ENCODE peak calls at places on chromosome 4, in nine cellular contexts. L is SK-N-SH, F is HepG2, G is mucosa of descending colon, V is astrocyte of the cerebellum, N is left ventricle myocardium inferior, W is mesothelial cell of epicardium, E is HFFc6, I is AG04449. J is an unnamed sample.

GRCh38 chr4:174592985-174593335 is 70.7 kb upstream of the HPGD start:
- DNase-seq in L (no peak), F (no peak), G (no peak), V (peak; percentile 4), N (no peak), W (no peak), E (no peak), I (no peak), J (no peak)

GRCh38 chr4:93169966-93170365 is 658.6 kb upstream of the ATOH1 start:
- DNase-seq in L (no peak), F (no peak), G (no peak), V (no peak), N (no peak), W (no peak), E (no peak), I (no peak), J (no peak)

GRCh38 chr4:152937535-152938236 is 1.6 kb downstream of the FHDC1 start:
- DNase-seq in L (peak; percentile 78), F (no peak), G (peak; percentile 62), V (no peak), N (peak; percentile 37), W (peak; percentile 55), E (no peak), I (no peak), J (peak; percentile 59)

GRCh38 chr4:69718376-69719293 is 41.8 kb downstream of the SULT1B1 start:
- DNase-seq in L (no peak), F (no peak), G (no peak), V (peak; percentile 6), N (no peak), W (no peak), E (no peak), I (no peak), J (no peak)

GRCh38 chr4:93237526-93237925 is 591.0 kb upstream of the ATOH1 start:
- DNase-seq in L (no peak), F (no peak), G (no peak), V (no peak), N (no peak), W (no peak), E (no peak), I (no peak), J (no peak)

GRCh38 chr4:102815981-102816380 is 11.4 kb downstream of the UBE2D3 start:
- DNase-seq in L (no peak), F (peak; percentile 66), G (no peak), V (peak; percentile 31), N (no peak), W (no peak), E (peak; percentile 95), I (peak; percentile 53), J (no peak)

GRCh38 chr4:8387194-8387593 is 53.3 kb downstream of the ACOX3 start:
- DNase-seq in L (no peak), F (no peak), G (no peak), V (no peak), N (no peak), W (no peak), E (no peak), I (no peak), J (no peak)

GRCh38 chr4:152039085-152039484 is 278.3 kb upstream of the GATB start:
- DNase-seq in L (no peak), F (no peak), G (no peak), V (peak; percentile 49), N (no peak), W (no peak), E (peak; percentile 50), I (no peak), J (no peak)

GRCh38 chr4:26388671-26389070 is 67.9 kb downstream of the RBPJ start:
- DNase-seq in L (no peak), F (no peak), G (no peak), V (no peak), N (no peak), W (no peak), E (peak; percentile 12), I (no peak), J (no peak)

GRCh38 chr4:99856166-99856565 is 38.1 kb downstream of the LAMTOR3 start:
- DNase-seq in L (no peak), F (no peak), G (no peak), V (no peak), N (no peak), W (no peak), E (peak; percentile 15), I (no peak), J (no peak)

GRCh38 chr4:7193040-7193958 is 961 bp downstream of the SORCS2 start:
- DNase-seq in L (peak; percentile 68), F (no peak), G (no peak), V (no peak), N (no peak), W (peak; percentile 62), E (no peak), I (no peak), J (no peak)

GRCh38 chr4:153018031-153018430 is 81.9 kb downstream of the FHDC1 start:
- DNase-seq in L (no peak), F (no peak), G (no peak), V (no peak), N (no peak), W (no peak), E (no peak), I (no peak), J (no peak)

GRCh38 chr4:8000721-8001491 is 61.2 kb upstream of the AFAP1 start:
- DNase-seq in L (no peak), F (no peak), G (no peak), V (no peak), N (no peak), W (no peak), E (no peak), I (no peak), J (no peak)

GRCh38 chr4:95059630-95060029 is 301.9 kb downstream of the BMPR1B start:
- DNase-seq in L (peak; percentile 22), F (no peak), G (no peak), V (peak; percentile 74), N (no peak), W (no peak), E (no peak), I (no peak), J (no peak)

GRCh38 chr4:184994623-184995010 is 23.7 kb upstream of the HELT start:
- DNase-seq in L (no peak), F (no peak), G (no peak), V (no peak), N (no peak), W (no peak), E (no peak), I (no peak), J (no peak)

GRCh38 chr4:117983541-117984451 is 50.5 kb upstream of the NDST3 start:
- DNase-seq in L (no peak), F (no peak), G (no peak), V (peak; percentile 87), N (no peak), W (no peak), E (no peak), I (no peak), J (no peak)

GRCh38 chr4:95023110-95023509 is 265.4 kb downstream of the BMPR1B start:
- DNase-seq in L (no peak), F (no peak), G (no peak), V (no peak), N (no peak), W (no peak), E (no peak), I (no peak), J (no peak)

GRCh38 chr4:108276690-108277089 is 108.0 kb upstream of the LEF1 start:
- DNase-seq in L (no peak), F (no peak), G (no peak), V (no peak), N (no peak), W (no peak), E (no peak), I (no peak), J (no peak)

GRCh38 chr4:125538670-125539069 is 223.9 kb downstream of the FAT4 start:
- DNase-seq in L (no peak), F (no peak), G (no peak), V (no peak), N (no peak), W (no peak), E (no peak), I (no peak), J (no peak)

GRCh38 chr4:139144161-139144859 is 32.7 kb downstream of the ELF2 start:
- DNase-seq in L (no peak), F (no peak), G (peak; percentile 32), V (peak; percentile 28), N (peak; percentile 33), W (peak; percentile 39), E (peak; percentile 57), I (peak; percentile 26), J (no peak)

GRCh38 chr4:183364025-183364424 is 41.8 kb upstream of the CLDN24 start:
- DNase-seq in L (no peak), F (no peak), G (no peak), V (no peak), N (no peak), W (no peak), E (no peak), I (no peak), J (no peak)
- TF ChIP-seq CTCF in L (no peak), F (peak; percentile 32), G (no peak), V (no peak), N (no peak), W (no peak), E (no peak), I (no peak), J (no peak)

DNA sequence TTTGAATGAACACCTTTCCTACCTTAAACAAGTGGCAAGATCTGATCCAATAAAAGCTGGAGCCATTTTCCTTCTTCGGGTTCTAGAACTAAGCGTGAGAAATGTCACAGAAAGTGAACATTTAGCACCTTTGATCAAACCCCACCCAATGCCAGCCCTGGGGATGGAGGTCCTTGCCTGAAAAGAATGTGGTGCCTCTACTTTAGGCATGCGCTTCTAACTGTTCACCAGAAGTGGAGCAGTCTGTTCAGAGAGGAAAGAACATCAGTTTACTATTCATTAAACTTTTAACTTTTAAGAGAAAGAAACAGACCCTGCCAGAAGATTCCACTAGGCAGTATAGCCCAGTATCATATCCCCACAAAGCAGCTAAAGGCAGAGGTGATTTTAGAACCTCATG is 75.9 kb downstream of the INTS12 start:
- DNase-seq in L (no peak), F (no peak), G (no peak), V (no peak), N (no peak), W (no peak), E (no peak), I (no peak), J (no peak)
- TF ChIP-seq CTCF in L (no peak), F (no peak), G (no peak), V (no peak), N (no peak), W (no peak), E (no peak), I (no peak), J (no peak)

DNA sequence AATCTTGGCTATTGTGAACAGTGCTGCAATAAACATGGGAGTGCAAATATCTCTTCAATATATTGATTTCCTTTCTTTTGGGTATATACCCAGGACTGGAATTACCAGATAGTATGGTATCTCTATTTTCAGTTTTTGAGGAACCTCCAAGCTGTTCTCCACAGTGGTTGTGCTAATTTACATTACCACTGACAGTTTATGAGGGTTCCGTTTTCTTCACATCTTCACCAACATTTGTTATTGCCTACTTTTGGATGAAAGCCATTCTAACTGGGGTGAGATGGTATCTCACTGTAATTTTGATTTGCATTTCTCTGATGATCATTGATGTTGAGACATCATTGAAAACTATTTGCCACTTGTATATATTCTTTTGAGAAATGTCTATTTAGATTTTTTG is 79.6 kb upstream of the ZNF827 start:
- DNase-seq in L (no peak), F (no peak), G (no peak), V (no peak), N (no peak), W (no peak), E (no peak), I (no peak), J (no peak)
- TF ChIP-seq CTCF in L (no peak), F (no peak), G (no peak), V (no peak), N (no peak), W (no peak), E (no peak), I (no peak), J (no peak)

GRCh38 chr4:156593464-156593863 is 378.1 kb downstream of the PDGFC start:
- DNase-seq in L (no peak), F (no peak), G (no peak), V (no peak), N (no peak), W (no peak), E (no peak), I (no peak), J (no peak)
- TF ChIP-seq CTCF in L (peak; percentile 51), F (no peak), G (no peak), V (no peak), N (no peak), W (peak; percentile 15), E (peak; percentile 32), I (no peak), J (no peak)